ENCODE peak calls at places on chromosome 4, in eight cellular contexts. Q is brain microvascular endothelial cell, F is H9, Z is fibroblast of lung, O is breast epithelium, U is OCI-LY7, M is pancreas, T is heart right ventricle. X is an unnamed sample.

GRCh38 chr4:165016971-165017370 is 14.8 kb upstream of the TRIM60 start:
- DNase-seq in Z (no peak), F (peak), U (no peak), O (no peak), Q (no peak), M (no peak), T (no peak), X (peak)

GRCh38 chr4:53671757-53672156 is 80.5 kb upstream of the LNX1 start:
- DNase-seq in Q (no peak), F (no peak), O (no peak), T (no peak), U (no peak), Z (no peak), M (no peak), X (no peak)

GRCh38 chr4:83107636-83108035 is 6.9 kb downstream of the PLAC8 start:
- DNase-seq in Z (no peak), O (no peak), F (no peak), M (no peak), Q (no peak), T (no peak), U (no peak), X (no peak)

GRCh38 chr4:106032851-106033286 is 137.6 kb downstream of the NPNT start:
- DNase-seq in Q (peak), Z (no peak), O (no peak), F (no peak), T (no peak), M (no peak), U (no peak), X (no peak)

GRCh38 chr4:54395013-54395527 is 166.0 kb downstream of the PDGFRA start:
- DNase-seq in O (no peak), M (no peak), T (no peak), Q (no peak), Z (no peak), F (no peak), U (no peak), X (no peak)

GRCh38 chr4:84938316-84938715 is 28.2 kb downstream of the WDFY3 start:
- DNase-seq in Z (peak), Q (peak), M (no peak), T (no peak), F (no peak), U (no peak), O (no peak), X (no peak)

GRCh38 chr4:129394635-129395034 is 298.7 kb downstream of the C4orf33 start:
- DNase-seq in Q (no peak), O (no peak), U (no peak), F (no peak), M (no peak), Z (no peak), T (no peak), X (no peak)

GRCh38 chr4:7196731-7197130 is 4.4 kb downstream of the SORCS2 start:
- DNase-seq in U (no peak), Z (no peak), T (no peak), Q (no peak), F (peak), M (peak), O (peak), X (no peak)

GRCh38 chr4:110305455-110305854 is 107.0 kb upstream of the ELOVL6 start:
- DNase-seq in T (no peak), O (no peak), Q (no peak), F (no peak), U (no peak), Z (no peak), M (no peak), X (no peak)

GRCh38 chr4:2829933-2830451 is 13.7 kb upstream of the ADD1 start:
- DNase-seq in T (no peak), Q (peak), O (no peak), M (peak), Z (no peak), U (no peak), F (no peak), X (no peak)

GRCh38 chr4:10457255-10457801 is at the start of gene ZNF518B:
- DNase-seq in U (peak), Z (peak), T (peak), O (no peak), F (peak), Q (peak), M (peak), X (peak)

GRCh38 chr4:185384061-185384460 is 11.7 kb downstream of the LRP2BP start:
- DNase-seq in O (no peak), Q (no peak), M (no peak), Z (no peak), F (no peak), T (no peak), U (no peak), X (no peak)

GRCh38 chr4:10285028-10285427 is 168.4 kb upstream of the WDR1 start:
- DNase-seq in U (no peak), Z (no peak), F (no peak), O (no peak), T (no peak), M (no peak), Q (no peak), X (no peak)

GRCh38 chr4:85565761-85566480 is 91.0 kb downstream of the ARHGAP24 start:
- DNase-seq in Q (peak), Z (peak), O (no peak), T (no peak), F (no peak), M (no peak), U (no peak), X (no peak)

GRCh38 chr4:149961876-149962597 is 116.2 kb upstream of the DCLK2 start:
- DNase-seq in T (no peak), Q (peak), F (no peak), O (no peak), M (no peak), U (no peak), Z (peak), X (no peak)

GRCh38 chr4:82499705-82500104 is 62.1 kb downstream of the TMEM150C start:
- DNase-seq in O (no peak), T (no peak), Z (no peak), M (no peak), F (no peak), Q (no peak), U (no peak), X (no peak)

GRCh38 chr4:188295899-188296298 is 156.7 kb downstream of the TRIML1 start:
- DNase-seq in T (no peak), O (no peak), M (no peak), Z (peak), F (no peak), U (no peak), Q (peak), X (no peak)

GRCh38 chr4:122639181-122639580 is 18.3 kb upstream of the IL21 start:
- DNase-seq in T (no peak), F (no peak), U (no peak), Z (no peak), Q (no peak), O (no peak), M (no peak), X (no peak)

GRCh38 chr4:16896871-16897270 is 1.6 kb downstream of the LDB2 start:
- DNase-seq in Z (peak), F (no peak), Q (peak), O (no peak), T (no peak), M (no peak), U (no peak), X (no peak)

GRCh38 chr4:110289601-110290100 is 91.2 kb upstream of the ELOVL6 start:
- DNase-seq in O (no peak), F (no peak), T (no peak), M (no peak), Z (no peak), U (no peak), Q (no peak), X (no peak)

GRCh38 chr4:95672811-95673210 is 124.0 kb upstream of the UNC5C start:
- DNase-seq in U (no peak), M (no peak), Z (no peak), Q (no peak), T (no peak), O (no peak), F (no peak), X (no peak)

GRCh38 chr4:169039271-169039954 is 29.4 kb upstream of the CBR4 start:
- DNase-seq in Q (no peak), M (no peak), F (no peak), Z (no peak), O (no peak), T (no peak), U (no peak), X (no peak)

GRCh38 chr4:5940470-5941203 is 47.8 kb upstream of the CRMP1 start:
- DNase-seq in Q (peak), O (no peak), F (peak), U (no peak), Z (no peak), T (no peak), M (no peak), X (no peak)

GRCh38 chr4:7857238-7857701 is 82.4 kb downstream of the AFAP1 start:
- DNase-seq in M (no peak), O (no peak), T (no peak), U (no peak), Q (peak), Z (peak), F (no peak), X (no peak)

GRCh38 chr4:95250544-95251137 is 298.1 kb downstream of the UNC5C start:
- DNase-seq in U (no peak), O (no peak), Q (no peak), Z (no peak), T (no peak), F (no peak), M (no peak), X (no peak)

GRCh38 chr4:146520894-146521542 is 722 bp downstream of the SLC10A7 start:
- DNase-seq in F (no peak), Z (peak), U (peak), Q (peak), T (no peak), M (no peak), O (no peak), X (no peak)

GRCh38 chr4:86319390-86319789 is 40.5 kb downstream of the MAPK10 start:
- DNase-seq in T (no peak), U (no peak), Z (no peak), M (no peak), Q (no peak), O (no peak), F (no peak), X (no peak)

GRCh38 chr4:153115322-153116100 is 88.7 kb upstream of the TRIM2 start:
- DNase-seq in O (no peak), Z (peak), T (no peak), U (peak), M (no peak), Q (peak), F (no peak), X (no peak)

GRCh38 chr4:141074098-141074878 is 59.0 kb downstream of the RNF150 start:
- DNase-seq in F (no peak), M (no peak), Q (peak), Z (no peak), O (no peak), T (no peak), U (no peak), X (no peak)

GRCh38 chr4:4656977-4657376 is 115.1 kb upstream of the STX18 start:
- DNase-seq in T (no peak), O (no peak), M (no peak), Z (no peak), U (no peak), F (no peak), Q (no peak), X (no peak)
- TF ChIP-seq CTCF in T (no peak), O (no peak), M (no peak), Z (no peak), U (no peak), F (no peak), Q (no peak), X (no peak)

GRCh38 chr4:99024481-99025275 is 29.2 kb downstream of the METAP1 start:
- DNase-seq in T (no peak), Z (no peak), M (no peak), U (no peak), F (no peak), O (no peak), Q (no peak), X (peak)
- TF ChIP-seq CTCF in T (no peak), Z (no peak), M (no peak), U (no peak), F (no peak), O (no peak), Q (no peak), X (peak)

GRCh38 chr4:177064724-177065394 is 244.8 kb upstream of the NEIL3 start:
- DNase-seq in T (no peak), U (no peak), M (no peak), O (no peak), Q (no peak), F (no peak), Z (no peak), X (no peak)
- TF ChIP-seq CTCF in T (no peak), U (no peak), M (no peak), O (no peak), Q (no peak), F (peak), Z (no peak), X (peak)

DNA sequence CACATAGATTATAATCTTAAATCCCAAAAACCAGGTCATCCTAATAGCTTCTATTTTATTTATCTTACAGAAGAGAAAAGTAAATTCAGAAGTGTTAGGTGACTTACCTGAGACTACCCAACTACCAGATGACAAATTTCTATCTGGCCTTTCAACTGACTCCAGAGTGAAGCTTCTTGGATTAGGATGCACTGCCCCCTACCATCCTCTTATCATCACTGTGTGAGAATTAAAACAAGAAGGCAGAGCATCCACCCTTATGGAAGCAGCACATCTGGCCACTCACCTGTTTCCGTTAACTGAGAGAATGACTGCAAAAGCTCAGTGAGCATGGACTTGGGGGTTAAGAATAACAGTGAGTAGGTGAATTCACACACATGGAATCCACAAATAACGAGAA is 502.6 kb upstream of the TECRL start:
- DNase-seq in M (no peak), O (no peak), F (peak), Q (no peak), T (no peak), U (no peak), Z (no peak), X (peak)
- TF ChIP-seq CTCF in M (no peak), O (no peak), F (peak), Q (no peak), T (no peak), U (no peak), Z (no peak), X (peak)

DNA sequence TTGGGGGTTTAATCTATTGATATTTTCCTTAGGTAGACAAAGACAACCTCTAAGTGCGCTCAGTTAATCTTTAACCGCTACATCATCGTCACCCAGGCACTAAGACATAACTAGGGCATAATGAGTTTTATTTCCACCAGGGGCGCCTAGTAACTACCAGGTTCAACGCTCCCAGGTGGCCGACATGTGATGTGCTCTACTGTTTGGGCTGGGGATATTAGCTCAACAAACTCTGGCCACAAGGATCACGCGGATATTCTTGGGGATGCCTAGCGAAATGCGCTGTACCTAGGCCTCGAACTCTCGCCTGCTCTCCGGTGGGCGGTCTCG is 915 bp upstream of the RAB33B start:
- DNase-seq in F (no peak), U (peak), Z (no peak), O (no peak), M (no peak), T (no peak), Q (peak), X (no peak)
- TF ChIP-seq CTCF in F (peak), U (peak), Z (peak), O (peak), M (no peak), T (peak), Q (peak), X (no peak)

GRCh38 chr4:18366762-18367358 is 345.3 kb upstream of the LCORL start:
- DNase-seq in M (no peak), Q (peak), F (no peak), O (no peak), T (no peak), Z (peak), U (peak), X (peak)
- TF ChIP-seq CTCF in M (peak), Q (peak), F (peak), O (no peak), T (peak), Z (peak), U (peak), X (peak)

GRCh38 chr4:71732066-71732465 is 51.8 kb downstream of the GC start:
- DNase-seq in T (no peak), U (no peak), Q (peak), M (no peak), F (no peak), Z (no peak), O (no peak), X (no peak)

GRCh38 chr4:71729856-71730255 is 54.0 kb downstream of the GC start:
- DNase-seq in U (no peak), F (no peak), O (no peak), T (no peak), Z (no peak), Q (no peak), M (no peak), X (peak)

DNA sequence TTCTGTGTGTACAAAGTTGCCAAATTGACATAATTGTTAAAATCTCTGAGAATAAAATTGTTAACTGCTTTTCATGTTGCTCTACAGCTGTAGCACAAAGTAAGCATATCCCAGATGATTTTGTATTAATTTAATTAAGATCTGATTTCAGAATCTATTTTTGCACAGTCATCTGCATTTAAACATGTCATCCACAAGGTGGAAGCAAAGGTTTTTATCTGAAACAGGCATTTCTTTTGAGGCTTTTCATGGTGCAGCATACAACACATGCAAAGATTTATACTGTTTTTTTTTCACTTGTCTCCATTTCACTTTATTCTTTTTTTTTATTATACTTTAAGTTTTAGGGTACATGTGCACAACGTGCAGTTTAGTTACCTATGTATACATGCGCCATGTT is 51.2 kb downstream of the GC start:
- DNase-seq in F (no peak), M (no peak), Z (peak), Q (peak), O (no peak), T (no peak), U (peak), X (no peak)
- TF ChIP-seq CTCF in F (peak), M (no peak), Z (peak), Q (peak), O (peak), T (no peak), U (peak), X (no peak)

X was measured in WERI-Rb-1.